ENCODE peak calls at places on chromosomes 4 and X, in eight cellular contexts. N is stimulated activated CD4-positive, alpha-beta T cell treated with anti-CD3 and anti-CD28 coated beads, Interleukin-1b, Interleukin-23, amount 100 ng/mL, for 24 hours; P is HTR-8/SVneo; G is neural progenitor cell; I is GM18507; U is tibial artery; S is chondrocyte; J is NCI-H1417 treated with DMSO at 0.1 percent for 48 hours. O is an unnamed sample.

GRCh38 chr4:143382539-143382938 is 45.9 kb downstream of the GAB1 start:
- DNase-seq in G (no peak), J (no peak), U (no peak), S (no peak), P (no peak), I (no peak), N (no peak), O (no peak)

GRCh38 chrX:1144293-1144692 is 68.2 kb downstream of the CRLF2 start:
- DNase-seq in G (no peak), U (no peak), P (no peak), J (no peak), N (no peak), I (no peak), S (no peak), O (no peak)

GRCh38 chrX:54640721-54641120 is 110.7 kb downstream of the GNL3L start:
- DNase-seq in P (no peak), G (no peak), N (no peak), I (no peak), S (no peak), U (no peak), J (no peak), O (peak)

GRCh38 chr4:88672987-88673386 is 24.6 kb downstream of the NAP1L5 start:
- DNase-seq in S (no peak), J (no peak), P (no peak), G (peak), I (no peak), U (no peak), N (no peak), O (peak)

GRCh38 chr4:575281-576141 is 584 bp downstream of the TMEM271 start:
- DNase-seq in U (no peak), S (peak), J (no peak), G (peak), N (no peak), P (no peak), I (no peak), O (no peak)

GRCh38 chr4:48944659-48945290 is 38.2 kb upstream of the OCIAD2 start:
- DNase-seq in I (no peak), J (no peak), P (no peak), S (no peak), N (peak), U (no peak), G (peak), O (peak)

GRCh38 chr4:39855909-39856512 is 121.7 kb downstream of the PDS5A start:
- DNase-seq in P (peak), S (no peak), J (no peak), I (no peak), G (no peak), N (no peak), U (no peak), O (no peak)

GRCh38 chr4:61770456-61770855 is 570.3 kb downstream of the ADGRL3 start:
- DNase-seq in N (no peak), I (no peak), S (no peak), G (no peak), U (no peak), P (no peak), J (no peak), O (no peak)

GRCh38 chr4:20319785-20320184 is 68.1 kb downstream of the SLIT2 start:
- DNase-seq in P (no peak), S (no peak), G (peak), N (no peak), I (no peak), U (no peak), J (no peak), O (no peak)

GRCh38 chr4:79334783-79335182 is 8.9 kb upstream of the NAA11 start:
- DNase-seq in G (no peak), I (no peak), J (no peak), U (no peak), N (no peak), P (no peak), S (no peak), O (no peak)

GRCh38 chr4:69760455-69760854 is at the start of gene SULT1B1:
- DNase-seq in P (no peak), G (no peak), N (no peak), U (peak), I (no peak), S (no peak), J (no peak), O (no peak)

GRCh38 chr4:8610858-8611610 is 18.5 kb downstream of the CPZ start:
- DNase-seq in G (no peak), S (peak), N (no peak), U (no peak), P (no peak), I (no peak), J (no peak), O (no peak)

GRCh38 chr4:108171541-108172230 is 3.0 kb upstream of the LEF1 start:
- DNase-seq in P (no peak), I (no peak), G (peak), J (no peak), N (no peak), U (no peak), S (no peak), O (no peak)